ENCODE peak calls at places on chromosomes 6 and 20, in seven cellular contexts. One of them, this sample, is unnamed.

GRCh38 chr20:48574383-48574782 is 253.4 kb downstream of the PREX1 start:
- DNase-seq in small intestine: no peak
- DNase-seq in HL-60: no peak
- DNase-seq in hepatocyte: no peak
- DNase-seq in Jurkat, Clone E6-1: no peak
- DNase-seq in astrocyte of the cerebellum: no peak
- DNase-seq in brain microvascular endothelial cell: no peak
- DNase-seq in this sample: no peak

GRCh38 chr20:13430346-13431002 is 208.3 kb downstream of the TASP1 start:
- DNase-seq in small intestine: peak; percentile 65
- DNase-seq in HL-60: peak; percentile 5
- DNase-seq in hepatocyte: peak; percentile 32
- DNase-seq in Jurkat, Clone E6-1: peak; percentile 78
- DNase-seq in astrocyte of the cerebellum: peak; percentile 9
- DNase-seq in brain microvascular endothelial cell: no peak
- DNase-seq in this sample: no peak

GRCh38 chr20:1184638-1185315 is at the start of gene TMEM74B:
- DNase-seq in small intestine: peak; percentile 23
- DNase-seq in HL-60: no peak
- DNase-seq in hepatocyte: peak; percentile 34
- DNase-seq in Jurkat, Clone E6-1: no peak
- DNase-seq in astrocyte of the cerebellum: no peak
- DNase-seq in brain microvascular endothelial cell: no peak
- DNase-seq in this sample: no peak

GRCh38 chr6:150004101-150004782 is 21.1 kb downstream of the RAET1L start:
- DNase-seq in small intestine: peak; percentile 13
- DNase-seq in HL-60: no peak
- DNase-seq in hepatocyte: no peak
- DNase-seq in Jurkat, Clone E6-1: peak; percentile 57
- DNase-seq in astrocyte of the cerebellum: no peak
- DNase-seq in brain microvascular endothelial cell: no peak
- DNase-seq in this sample: no peak

GRCh38 chr6:31850765-31851484 is 11.7 kb downstream of the NEU1 start:
- DNase-seq in small intestine: no peak
- DNase-seq in HL-60: no peak
- DNase-seq in hepatocyte: no peak
- DNase-seq in Jurkat, Clone E6-1: no peak
- DNase-seq in astrocyte of the cerebellum: no peak
- DNase-seq in brain microvascular endothelial cell: no peak
- DNase-seq in this sample: no peak

GRCh38 chr6:137866914-137867684 is at the start of gene TNFAIP3:
- DNase-seq in small intestine: peak; percentile 95
- DNase-seq in HL-60: peak; percentile 87
- DNase-seq in hepatocyte: peak; percentile 97
- DNase-seq in Jurkat, Clone E6-1: peak; percentile 91
- DNase-seq in astrocyte of the cerebellum: peak; percentile 87
- DNase-seq in brain microvascular endothelial cell: peak; percentile 91
- DNase-seq in this sample: peak; percentile 80

GRCh38 chr20:44017905-44018683 is 103.4 kb downstream of the TOX2 start:
- DNase-seq in small intestine: peak; percentile 94
- DNase-seq in HL-60: no peak
- DNase-seq in hepatocyte: peak; percentile 68
- DNase-seq in Jurkat, Clone E6-1: no peak
- DNase-seq in astrocyte of the cerebellum: peak; percentile 68
- DNase-seq in brain microvascular endothelial cell: peak; percentile 62
- DNase-seq in this sample: peak; percentile 72

GRCh38 chr20:20835897-20836296 is 123.5 kb upstream of the RALGAPA2 start:
- DNase-seq in small intestine: no peak
- DNase-seq in HL-60: no peak
- DNase-seq in hepatocyte: no peak
- DNase-seq in Jurkat, Clone E6-1: no peak
- DNase-seq in astrocyte of the cerebellum: no peak
- DNase-seq in brain microvascular endothelial cell: no peak
- DNase-seq in this sample: no peak

GRCh38 chr6:40356242-40356910 is 230.8 kb downstream of the LRFN2 start:
- DNase-seq in small intestine: no peak
- DNase-seq in HL-60: no peak
- DNase-seq in hepatocyte: no peak
- DNase-seq in Jurkat, Clone E6-1: no peak
- DNase-seq in astrocyte of the cerebellum: peak; percentile 38
- DNase-seq in brain microvascular endothelial cell: peak; percentile 23
- DNase-seq in this sample: no peak

GRCh38 chr20:61932711-61933480 is 132.8 kb downstream of the TAF4 start:
- DNase-seq in small intestine: no peak
- DNase-seq in HL-60: no peak
- DNase-seq in hepatocyte: no peak
- DNase-seq in Jurkat, Clone E6-1: no peak
- DNase-seq in astrocyte of the cerebellum: no peak
- DNase-seq in brain microvascular endothelial cell: no peak
- DNase-seq in this sample: no peak

GRCh38 chr20:41664584-41664983 is 46.4 kb upstream of the CHD6 start:
- DNase-seq in small intestine: peak; percentile 11
- DNase-seq in HL-60: peak; percentile 25
- DNase-seq in hepatocyte: no peak
- DNase-seq in Jurkat, Clone E6-1: peak; percentile 47
- DNase-seq in astrocyte of the cerebellum: no peak
- DNase-seq in brain microvascular endothelial cell: no peak
- DNase-seq in this sample: no peak

GRCh38 chr20:46087161-46087560 is 2.6 kb downstream of the NCOA5 start:
- DNase-seq in small intestine: no peak
- DNase-seq in HL-60: no peak
- DNase-seq in hepatocyte: no peak
- DNase-seq in Jurkat, Clone E6-1: no peak
- DNase-seq in astrocyte of the cerebellum: no peak
- DNase-seq in brain microvascular endothelial cell: no peak
- DNase-seq in this sample: no peak

GRCh38 chr6:144921206-144921975 is 636.3 kb downstream of the UTRN start:
- DNase-seq in small intestine: peak; percentile 27
- DNase-seq in HL-60: no peak
- DNase-seq in hepatocyte: no peak
- DNase-seq in Jurkat, Clone E6-1: no peak
- DNase-seq in astrocyte of the cerebellum: no peak
- DNase-seq in brain microvascular endothelial cell: no peak
- DNase-seq in this sample: no peak

DNA sequence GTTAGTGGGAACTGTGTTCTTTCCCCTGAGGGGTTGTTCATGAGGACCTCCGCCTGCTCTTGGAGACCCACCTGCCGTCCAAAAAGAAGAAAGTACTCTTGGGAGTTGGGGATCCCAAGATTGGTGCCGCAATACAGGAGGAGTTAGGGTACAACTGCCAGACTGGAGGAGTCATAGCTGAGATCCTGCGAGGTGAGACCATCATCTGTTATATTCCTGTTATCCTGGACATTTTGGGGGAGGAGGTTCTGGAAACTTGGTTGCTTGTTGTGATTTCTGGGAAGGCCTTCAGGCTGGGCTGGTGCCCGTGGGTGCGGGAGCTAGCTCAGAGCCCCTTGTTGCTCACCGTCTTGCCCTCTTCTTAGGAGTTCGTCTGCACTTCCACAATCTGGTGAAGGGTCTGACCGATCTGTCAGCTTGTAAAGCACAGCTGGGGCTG is 2.0 kb downstream of the NOP56 start:
- DNase-seq in small intestine: no peak
- DNase-seq in HL-60: no peak
- DNase-seq in hepatocyte: no peak
- DNase-seq in Jurkat, Clone E6-1: no peak
- DNase-seq in astrocyte of the cerebellum: no peak
- DNase-seq in brain microvascular endothelial cell: no peak
- DNase-seq in this sample: no peak
- H3K4me3 ChIP-seq in small intestine: no peak overlapping the region
- H3K4me3 ChIP-seq in HL-60: peak overlapping the region; percentile 83
- H3K4me3 ChIP-seq in hepatocyte: no peak overlapping the region
- H3K4me3 ChIP-seq in Jurkat, Clone E6-1: peak overlapping the region; percentile 100
- H3K4me3 ChIP-seq in astrocyte of the cerebellum: peak overlapping the region; percentile 94
- H3K4me3 ChIP-seq in brain microvascular endothelial cell: peak overlapping the region; percentile 98
- H3K4me3 ChIP-seq in this sample: peak overlapping the region; percentile 87

GRCh38 chr6:143843689-143844405 is 709 bp downstream of the LTV1 start:
- DNase-seq in small intestine: no peak
- DNase-seq in HL-60: no peak
- DNase-seq in hepatocyte: peak; percentile 15
- DNase-seq in Jurkat, Clone E6-1: peak; percentile 6
- DNase-seq in astrocyte of the cerebellum: no peak
- DNase-seq in brain microvascular endothelial cell: peak; percentile 8
- DNase-seq in this sample: no peak

GRCh38 chr6:143842468-143842901 is 653 bp upstream of the LTV1 start:
- DNase-seq in small intestine: peak; percentile 36
- DNase-seq in HL-60: no peak
- DNase-seq in hepatocyte: no peak
- DNase-seq in Jurkat, Clone E6-1: peak; percentile 2
- DNase-seq in astrocyte of the cerebellum: no peak
- DNase-seq in brain microvascular endothelial cell: peak; percentile 19
- DNase-seq in this sample: peak; percentile 23

GRCh38 chr6:143840595-143840994 is 2.5 kb upstream of the LTV1 start:
- DNase-seq in small intestine: no peak
- DNase-seq in HL-60: no peak
- DNase-seq in hepatocyte: no peak
- DNase-seq in Jurkat, Clone E6-1: no peak
- DNase-seq in astrocyte of the cerebellum: no peak
- DNase-seq in brain microvascular endothelial cell: no peak
- DNase-seq in this sample: no peak

GRCh38 chr6:143842902-143843688 is at the start of gene LTV1:
- DNase-seq in small intestine: peak; percentile 97
- DNase-seq in HL-60: peak; percentile 91
- DNase-seq in hepatocyte: peak; percentile 98
- DNase-seq in Jurkat, Clone E6-1: peak; percentile 91
- DNase-seq in astrocyte of the cerebellum: peak; percentile 91
- DNase-seq in brain microvascular endothelial cell: peak; percentile 96
- DNase-seq in this sample: peak; percentile 89

GRCh38 chr6:143845033-143845432 is 1.9 kb downstream of the LTV1 start:
- DNase-seq in small intestine: no peak
- DNase-seq in HL-60: peak; percentile 69
- DNase-seq in hepatocyte: no peak
- DNase-seq in Jurkat, Clone E6-1: no peak
- DNase-seq in astrocyte of the cerebellum: no peak
- DNase-seq in brain microvascular endothelial cell: no peak
- DNase-seq in this sample: no peak
- H3K4me3 ChIP-seq in small intestine: no peak overlapping the region
- H3K4me3 ChIP-seq in HL-60: peak overlapping the region; percentile 84
- H3K4me3 ChIP-seq in hepatocyte: no peak overlapping the region
- H3K4me3 ChIP-seq in Jurkat, Clone E6-1: no peak overlapping the region
- H3K4me3 ChIP-seq in astrocyte of the cerebellum: no peak overlapping the region
- H3K4me3 ChIP-seq in brain microvascular endothelial cell: no peak overlapping the region
- H3K4me3 ChIP-seq in this sample: no peak overlapping the region

GRCh38 chr20:10610266-10610665 is 63.5 kb downstream of the JAG1 start:
- DNase-seq in small intestine: no peak
- DNase-seq in HL-60: no peak
- DNase-seq in hepatocyte: no peak
- DNase-seq in Jurkat, Clone E6-1: no peak
- DNase-seq in astrocyte of the cerebellum: no peak
- DNase-seq in brain microvascular endothelial cell: no peak
- DNase-seq in this sample: no peak

GRCh38 chr20:10609726-10610125 is 64.1 kb downstream of the JAG1 start:
- DNase-seq in small intestine: no peak
- DNase-seq in HL-60: no peak
- DNase-seq in hepatocyte: no peak
- DNase-seq in Jurkat, Clone E6-1: no peak
- DNase-seq in astrocyte of the cerebellum: no peak
- DNase-seq in brain microvascular endothelial cell: no peak
- DNase-seq in this sample: no peak

GRCh38 chr20:10605547-10606195 is 68.1 kb downstream of the JAG1 start:
- DNase-seq in small intestine: no peak
- DNase-seq in HL-60: no peak
- DNase-seq in hepatocyte: no peak
- DNase-seq in Jurkat, Clone E6-1: no peak
- DNase-seq in astrocyte of the cerebellum: no peak
- DNase-seq in brain microvascular endothelial cell: no peak
- DNase-seq in this sample: no peak

GRCh38 chr20:10611357-10611756 is 62.4 kb downstream of the JAG1 start:
- DNase-seq in small intestine: peak; percentile 11
- DNase-seq in HL-60: no peak
- DNase-seq in hepatocyte: peak; percentile 35
- DNase-seq in Jurkat, Clone E6-1: peak; percentile 29
- DNase-seq in astrocyte of the cerebellum: no peak
- DNase-seq in brain microvascular endothelial cell: peak; percentile 78
- DNase-seq in this sample: no peak

GRCh38 chr20:10609276-10609675 is 64.5 kb downstream of the JAG1 start:
- DNase-seq in small intestine: no peak
- DNase-seq in HL-60: no peak
- DNase-seq in hepatocyte: no peak
- DNase-seq in Jurkat, Clone E6-1: no peak
- DNase-seq in astrocyte of the cerebellum: no peak
- DNase-seq in brain microvascular endothelial cell: peak; percentile 85
- DNase-seq in this sample: peak; percentile 82
- H3K4me3 ChIP-seq in small intestine: no peak overlapping the region
- H3K4me3 ChIP-seq in HL-60: no peak overlapping the region
- H3K4me3 ChIP-seq in hepatocyte: no peak overlapping the region
- H3K4me3 ChIP-seq in Jurkat, Clone E6-1: no peak overlapping the region
- H3K4me3 ChIP-seq in astrocyte of the cerebellum: no peak overlapping the region
- H3K4me3 ChIP-seq in brain microvascular endothelial cell: no peak overlapping the region
- H3K4me3 ChIP-seq in this sample: no peak overlapping the region

GRCh38 chr6:3163248-3163594 is 5.9 kb upstream of the TUBB2A start:
- DNase-seq in small intestine: no peak
- DNase-seq in HL-60: peak; percentile 38
- DNase-seq in hepatocyte: no peak
- DNase-seq in Jurkat, Clone E6-1: no peak
- DNase-seq in astrocyte of the cerebellum: no peak
- DNase-seq in brain microvascular endothelial cell: no peak
- DNase-seq in this sample: no peak
- H3K4me3 ChIP-seq in small intestine: peak overlapping the region; percentile 54
- H3K4me3 ChIP-seq in HL-60: peak overlapping the region; percentile 60
- H3K4me3 ChIP-seq in hepatocyte: no peak overlapping the region
- H3K4me3 ChIP-seq in Jurkat, Clone E6-1: peak overlapping the region; percentile 60
- H3K4me3 ChIP-seq in astrocyte of the cerebellum: peak overlapping the region; percentile 69
- H3K4me3 ChIP-seq in brain microvascular endothelial cell: peak overlapping the region; percentile 68
- H3K4me3 ChIP-seq in this sample: peak overlapping the region; percentile 73

This sample was measured in skeletal muscle cell.